ENCODE peak calls at places on chromosomes 3 and 15, in ten cellular contexts. L is sciatic nerve; Y is T-helper 17 cell; U is left ventricle myocardium superior; T is gastroesophageal sphincter; K is activated T-cell treated with anti-CD3 and anti-CD28 coated beads, Interleukin-2, amount 50 U/mL, for 72 hours; D is heart right ventricle; J is left lung; C is Right ventricle myocardium superior; G is activated naive CD8-positive, alpha-beta T cell treated with anti-CD3 and anti-CD28 coated beads, Interleukin-2, amount 10 ng/mL, durations not matched to agents 7 days and 5 days. W is an unnamed sample.

GRCh38 chr3:97957617-97958311 is 14.5 kb downstream of the RIOX2 start:
- ATAC-seq in L (no peak), Y (no peak), U (peak), T (peak), K (no peak), D (no peak), J (peak), C (no peak), G (no peak), W (no peak)

GRCh38 chr15:73851679-73852078 is 21.7 kb upstream of the TBC1D21 start:
- ATAC-seq in L (no peak), Y (no peak), U (no peak), T (no peak), K (no peak), D (no peak), J (peak), C (no peak), G (no peak), W (no peak)

GRCh38 chr3:18556001-18556408 is 130.9 kb upstream of the SATB1 start:
- ATAC-seq in L (no peak), Y (no peak), U (no peak), T (no peak), K (peak), D (no peak), J (no peak), C (no peak), G (no peak), W (peak)

GRCh38 chr15:58077427-58077826 is 11.9 kb upstream of the ALDH1A2 start:
- ATAC-seq in L (no peak), Y (no peak), U (no peak), T (no peak), K (no peak), D (no peak), J (peak), C (no peak), G (no peak), W (no peak)

GRCh38 chr3:125132815-125133214 is 77.0 kb upstream of the HEG1 start:
- ATAC-seq in L (no peak), Y (no peak), U (no peak), T (no peak), K (no peak), D (no peak), J (no peak), C (no peak), G (peak), W (no peak)

GRCh38 chr3:47579875-47580274 is 1.2 kb upstream of the CSPG5 start:
- ATAC-seq in L (no peak), Y (no peak), U (no peak), T (no peak), K (no peak), D (no peak), J (no peak), C (no peak), G (no peak), W (no peak)

GRCh38 chr3:101938262-101938847 is 89.0 kb downstream of the NFKBIZ start:
- ATAC-seq in L (no peak), Y (peak), U (no peak), T (no peak), K (peak), D (no peak), J (no peak), C (no peak), G (peak), W (no peak)

GRCh38 chr3:42226470-42227425 is 39.2 kb downstream of the CCK start:
- ATAC-seq in L (no peak), Y (no peak), U (no peak), T (no peak), K (no peak), D (no peak), J (peak), C (no peak), G (peak), W (no peak)

GRCh38 chr3:173652093-173652492 is 254.5 kb downstream of the NLGN1 start:
- ATAC-seq in L (no peak), Y (no peak), U (no peak), T (no peak), K (no peak), D (no peak), J (no peak), C (no peak), G (no peak), W (no peak)

GRCh38 chr3:65361448-65361847 is 673.6 kb upstream of the ADAMTS9 start:
- ATAC-seq in L (no peak), Y (no peak), U (no peak), T (no peak), K (no peak), D (no peak), J (no peak), C (no peak), G (no peak), W (no peak)

GRCh38 chr15:63483521-63484371 is 20.6 kb upstream of the USP3 start:
- ATAC-seq in L (no peak), Y (no peak), U (no peak), T (no peak), K (peak), D (no peak), J (no peak), C (no peak), G (no peak), W (no peak)

GRCh38 chr3:27049792-27050191 is 319.4 kb downstream of the NEK10 start:
- ATAC-seq in L (no peak), Y (no peak), U (no peak), T (no peak), K (no peak), D (no peak), J (no peak), C (no peak), G (no peak), W (no peak)

GRCh38 chr3:138434276-138434874 is at the start of gene ESYT3:
- ATAC-seq in L (peak), Y (peak), U (peak), T (peak), K (peak), D (peak), J (peak), C (peak), G (peak), W (peak)

GRCh38 chr3:129822679-129823078 is 70.8 kb downstream of the TMCC1 start:
- ATAC-seq in L (peak), Y (no peak), U (no peak), T (peak), K (no peak), D (no peak), J (peak), C (peak), G (no peak), W (no peak)

GRCh38 chr15:62591842-62592838 is 427.1 kb upstream of the C2CD4B start:
- ATAC-seq in L (peak), Y (no peak), U (peak), T (peak), K (no peak), D (peak), J (peak), C (peak), G (no peak), W (no peak)

GRCh38 chr3:59043391-59043790 is 6.4 kb downstream of the CFAP20DC start:
- ATAC-seq in L (no peak), Y (no peak), U (no peak), T (no peak), K (no peak), D (no peak), J (no peak), C (no peak), G (no peak), W (no peak)

GRCh38 chr3:64514889-64515288 is 172.9 kb downstream of the ADAMTS9 start:
- ATAC-seq in L (no peak), Y (no peak), U (no peak), T (no peak), K (no peak), D (no peak), J (no peak), C (no peak), G (no peak), W (no peak)

GRCh38 chr3:9214185-9214584 is 35.3 kb downstream of the SRGAP3 start:
- ATAC-seq in L (no peak), Y (no peak), U (no peak), T (no peak), K (no peak), D (no peak), J (no peak), C (no peak), G (no peak), W (no peak)

GRCh38 chr15:90469723-90470122 is 60.0 kb upstream of the CRTC3 start:
- ATAC-seq in L (no peak), Y (no peak), U (no peak), T (no peak), K (no peak), D (no peak), J (peak), C (no peak), G (no peak), W (no peak)

GRCh38 chr3:182388506-182388905 is 404.8 kb upstream of the ATP11B start:
- ATAC-seq in L (no peak), Y (no peak), U (no peak), T (no peak), K (no peak), D (no peak), J (no peak), C (no peak), G (no peak), W (no peak)

GRCh38 chr15:52464478-52464877 is 64.2 kb downstream of the MYO5A start:
- ATAC-seq in L (no peak), Y (peak), U (peak), T (no peak), K (peak), D (no peak), J (no peak), C (peak), G (peak), W (peak)

GRCh38 chr3:41441139-41441538 is 241.8 kb downstream of the CTNNB1 start:
- ATAC-seq in L (no peak), Y (no peak), U (no peak), T (no peak), K (no peak), D (no peak), J (no peak), C (no peak), G (no peak), W (no peak)